ENCODE peak calls at places on chromosome 20, in five cellular contexts. One of them, this sample, is unnamed.

GRCh38 chr20:24991897-24992419 is 593 bp downstream of the APMAP start:
- DNase-seq in ovary: no peak
- DNase-seq in sigmoid colon: peak; percentile 71
- DNase-seq in transverse colon: peak; percentile 51
- DNase-seq in stomach: peak; percentile 33
- DNase-seq in this sample: no peak

GRCh38 chr20:43961116-43961515 is 46.5 kb downstream of the TOX2 start:
- DNase-seq in ovary: no peak
- DNase-seq in sigmoid colon: no peak
- DNase-seq in transverse colon: no peak
- DNase-seq in stomach: no peak
- DNase-seq in this sample: no peak

GRCh38 chr20:24134284-24134683 is 145.7 kb upstream of the GGTLC1 start:
- DNase-seq in ovary: no peak
- DNase-seq in sigmoid colon: peak; percentile 43
- DNase-seq in transverse colon: no peak
- DNase-seq in stomach: no peak
- DNase-seq in this sample: no peak

GRCh38 chr20:9884666-9885065 is 45.8 kb upstream of the PAK5 start:
- DNase-seq in ovary: no peak
- DNase-seq in sigmoid colon: no peak
- DNase-seq in transverse colon: no peak
- DNase-seq in stomach: no peak
- DNase-seq in this sample: no peak

GRCh38 chr20:8790442-8791074 is 278.3 kb upstream of the PLCB4 start:
- DNase-seq in ovary: no peak
- DNase-seq in sigmoid colon: no peak
- DNase-seq in transverse colon: peak; percentile 40
- DNase-seq in stomach: peak; percentile 36
- DNase-seq in this sample: no peak

GRCh38 chr20:8408587-8409307 is 276.7 kb downstream of the PLCB1 start:
- DNase-seq in ovary: no peak
- DNase-seq in sigmoid colon: no peak
- DNase-seq in transverse colon: no peak
- DNase-seq in stomach: no peak
- DNase-seq in this sample: no peak

GRCh38 chr20:60695223-60695622 is 556.8 kb upstream of the CDH4 start:
- DNase-seq in ovary: no peak
- DNase-seq in sigmoid colon: no peak
- DNase-seq in transverse colon: no peak
- DNase-seq in stomach: no peak
- DNase-seq in this sample: no peak

GRCh38 chr20:38270869-38271608 is 10.5 kb upstream of the KIAA1755 start:
- DNase-seq in ovary: peak; percentile 78
- DNase-seq in sigmoid colon: peak; percentile 77
- DNase-seq in transverse colon: no peak
- DNase-seq in stomach: no peak
- DNase-seq in this sample: no peak

GRCh38 chr20:54469952-54470351 is 5.4 kb upstream of the DOK5 start:
- DNase-seq in ovary: no peak
- DNase-seq in sigmoid colon: no peak
- DNase-seq in transverse colon: no peak
- DNase-seq in stomach: no peak
- DNase-seq in this sample: no peak

GRCh38 chr20:16404171-16404570 is 169.1 kb downstream of the KIF16B start:
- DNase-seq in ovary: no peak
- DNase-seq in sigmoid colon: no peak
- DNase-seq in transverse colon: no peak
- DNase-seq in stomach: no peak
- DNase-seq in this sample: no peak

GRCh38 chr20:59526242-59527225 is 77.8 kb upstream of the PHACTR3 start:
- DNase-seq in ovary: no peak
- DNase-seq in sigmoid colon: no peak
- DNase-seq in transverse colon: no peak
- DNase-seq in stomach: no peak
- DNase-seq in this sample: no peak

GRCh38 chr20:25041813-25042530 is 16.0 kb downstream of the ACSS1 start:
- DNase-seq in ovary: no peak
- DNase-seq in sigmoid colon: no peak
- DNase-seq in transverse colon: no peak
- DNase-seq in stomach: no peak
- DNase-seq in this sample: no peak

GRCh38 chr20:25695532-25696383 is 895 bp downstream of the ZNF337 start:
- DNase-seq in ovary: no peak
- DNase-seq in sigmoid colon: no peak
- DNase-seq in transverse colon: peak; percentile 22
- DNase-seq in stomach: no peak
- DNase-seq in this sample: no peak

GRCh38 chr20:8190043-8190880 is 58.2 kb downstream of the PLCB1 start:
- DNase-seq in ovary: no peak
- DNase-seq in sigmoid colon: no peak
- DNase-seq in transverse colon: no peak
- DNase-seq in stomach: no peak
- DNase-seq in this sample: no peak

GRCh38 chr20:2528671-2529070 is 7.7 kb upstream of the TMC2 start:
- DNase-seq in ovary: no peak
- DNase-seq in sigmoid colon: no peak
- DNase-seq in transverse colon: no peak
- DNase-seq in stomach: no peak
- DNase-seq in this sample: no peak

GRCh38 chr20:11128131-11128831 is 454.5 kb upstream of the JAG1 start:
- DNase-seq in ovary: no peak
- DNase-seq in sigmoid colon: no peak
- DNase-seq in transverse colon: no peak
- DNase-seq in stomach: no peak
- DNase-seq in this sample: no peak

GRCh38 chr20:22404609-22405170 is 179.7 kb downstream of the FOXA2 start:
- DNase-seq in ovary: no peak
- DNase-seq in sigmoid colon: no peak
- DNase-seq in transverse colon: no peak
- DNase-seq in stomach: no peak
- DNase-seq in this sample: no peak

GRCh38 chr20:5531318-5532081 is 214.7 kb upstream of the PROKR2 start:
- DNase-seq in ovary: peak; percentile 41
- DNase-seq in sigmoid colon: no peak
- DNase-seq in transverse colon: no peak
- DNase-seq in stomach: no peak
- DNase-seq in this sample: no peak

GRCh38 chr20:44856442-44856841 is 29.1 kb upstream of the YWHAB start:
- DNase-seq in ovary: no peak
- DNase-seq in sigmoid colon: no peak
- DNase-seq in transverse colon: no peak
- DNase-seq in stomach: peak; percentile 31
- DNase-seq in this sample: no peak

GRCh38 chr20:2172305-2173175 is 70.9 kb downstream of the STK35 start:
- DNase-seq in ovary: peak; percentile 76
- DNase-seq in sigmoid colon: peak; percentile 87
- DNase-seq in transverse colon: peak; percentile 68
- DNase-seq in stomach: peak; percentile 80
- DNase-seq in this sample: no peak

GRCh38 chr20:18985551-18985950 is 172.0 kb downstream of the SCP2D1 start:
- DNase-seq in ovary: no peak
- DNase-seq in sigmoid colon: no peak
- DNase-seq in transverse colon: no peak
- DNase-seq in stomach: no peak
- DNase-seq in this sample: no peak

GRCh38 chr20:56788041-56788670 is 159.1 kb downstream of the TFAP2C start:
- DNase-seq in ovary: no peak
- DNase-seq in sigmoid colon: peak; percentile 81
- DNase-seq in transverse colon: peak; percentile 17
- DNase-seq in stomach: no peak
- DNase-seq in this sample: peak; percentile 22

GRCh38 chr20:3595541-3595940 is 67.7 kb downstream of the GFRA4 start:
- DNase-seq in ovary: no peak
- DNase-seq in sigmoid colon: no peak
- DNase-seq in transverse colon: no peak
- DNase-seq in stomach: no peak
- DNase-seq in this sample: no peak

GRCh38 chr20:9141070-9141469 is 72.2 kb downstream of the PLCB4 start:
- DNase-seq in ovary: no peak
- DNase-seq in sigmoid colon: no peak
- DNase-seq in transverse colon: no peak
- DNase-seq in stomach: no peak
- DNase-seq in this sample: no peak

GRCh38 chr20:58251979-58252591 is 23.6 kb upstream of the ANKRD60 start:
- DNase-seq in ovary: no peak
- DNase-seq in sigmoid colon: no peak
- DNase-seq in transverse colon: no peak
- DNase-seq in stomach: no peak
- DNase-seq in this sample: no peak

GRCh38 chr20:25567286-25567685 is 18.0 kb downstream of the NINL start:
- DNase-seq in ovary: no peak
- DNase-seq in sigmoid colon: no peak
- DNase-seq in transverse colon: no peak
- DNase-seq in stomach: no peak
- DNase-seq in this sample: no peak

GRCh38 chr20:19602660-19603389 is 155.2 kb upstream of the RIN2 start:
- DNase-seq in ovary: no peak
- DNase-seq in sigmoid colon: no peak
- DNase-seq in transverse colon: no peak
- DNase-seq in stomach: no peak
- DNase-seq in this sample: no peak

GRCh38 chr20:43322851-43323250 is 133.1 kb upstream of the PTPRT start:
- DNase-seq in ovary: no peak
- DNase-seq in sigmoid colon: no peak
- DNase-seq in transverse colon: no peak
- DNase-seq in stomach: no peak
- DNase-seq in this sample: no peak

GRCh38 chr20:60725311-60725906 is 526.7 kb upstream of the CDH4 start:
- DNase-seq in ovary: no peak
- DNase-seq in sigmoid colon: no peak
- DNase-seq in transverse colon: no peak
- DNase-seq in stomach: no peak
- DNase-seq in this sample: no peak

GRCh38 chr20:36268501-36269342 is 32.4 kb downstream of the AAR2 start:
- DNase-seq in ovary: no peak
- DNase-seq in sigmoid colon: peak; percentile 33
- DNase-seq in transverse colon: no peak
- DNase-seq in stomach: no peak
- DNase-seq in this sample: no peak

GRCh38 chr20:36573798-36574277 is 441 bp downstream of the TGIF2 start:
- DNase-seq in ovary: no peak
- DNase-seq in sigmoid colon: peak; percentile 79
- DNase-seq in transverse colon: peak; percentile 54
- DNase-seq in stomach: peak; percentile 29
- DNase-seq in this sample: peak; percentile 91

GRCh38 chr20:36277546-36277945 is 28.6 kb upstream of the DLGAP4 start:
- DNase-seq in ovary: no peak
- DNase-seq in sigmoid colon: peak; percentile 20
- DNase-seq in transverse colon: no peak
- DNase-seq in stomach: no peak
- DNase-seq in this sample: no peak

GRCh38 chr20:19483309-19483708 is 270.9 kb downstream of the SLC24A3 start:
- DNase-seq in ovary: no peak
- DNase-seq in sigmoid colon: no peak
- DNase-seq in transverse colon: no peak
- DNase-seq in stomach: no peak
- DNase-seq in this sample: no peak

GRCh38 chr20:64072664-64073063 is 6.7 kb downstream of the RGS19 start:
- DNase-seq in ovary: no peak
- DNase-seq in sigmoid colon: no peak
- DNase-seq in transverse colon: no peak
- DNase-seq in stomach: no peak
- DNase-seq in this sample: no peak

GRCh38 chr20:64070244-64070993 is 7.4 kb downstream of the TCEA2 start:
- DNase-seq in ovary: no peak
- DNase-seq in sigmoid colon: no peak
- DNase-seq in transverse colon: no peak
- DNase-seq in stomach: no peak
- DNase-seq in this sample: no peak

GRCh38 chr20:64073476-64074183 is 5.7 kb downstream of the RGS19 start:
- DNase-seq in ovary: no peak
- DNase-seq in sigmoid colon: no peak
- DNase-seq in transverse colon: no peak
- DNase-seq in stomach: no peak
- DNase-seq in this sample: no peak

GRCh38 chr20:64069614-64070243 is 6.7 kb downstream of the TCEA2 start:
- DNase-seq in ovary: no peak
- DNase-seq in sigmoid colon: no peak
- DNase-seq in transverse colon: no peak
- DNase-seq in stomach: peak; percentile 48
- DNase-seq in this sample: no peak

GRCh38 chr20:64071341-64072332 is 7.7 kb downstream of the RGS19 start:
- DNase-seq in ovary: no peak
- DNase-seq in sigmoid colon: no peak
- DNase-seq in transverse colon: no peak
- DNase-seq in stomach: no peak
- DNase-seq in this sample: peak; percentile 65
- TF ChIP-seq POLR2A in ovary: no peak
- TF ChIP-seq POLR2A in sigmoid colon: no peak
- TF ChIP-seq POLR2A in transverse colon: no peak
- TF ChIP-seq POLR2A in stomach: no peak
- TF ChIP-seq POLR2A in this sample: no peak

DNA sequence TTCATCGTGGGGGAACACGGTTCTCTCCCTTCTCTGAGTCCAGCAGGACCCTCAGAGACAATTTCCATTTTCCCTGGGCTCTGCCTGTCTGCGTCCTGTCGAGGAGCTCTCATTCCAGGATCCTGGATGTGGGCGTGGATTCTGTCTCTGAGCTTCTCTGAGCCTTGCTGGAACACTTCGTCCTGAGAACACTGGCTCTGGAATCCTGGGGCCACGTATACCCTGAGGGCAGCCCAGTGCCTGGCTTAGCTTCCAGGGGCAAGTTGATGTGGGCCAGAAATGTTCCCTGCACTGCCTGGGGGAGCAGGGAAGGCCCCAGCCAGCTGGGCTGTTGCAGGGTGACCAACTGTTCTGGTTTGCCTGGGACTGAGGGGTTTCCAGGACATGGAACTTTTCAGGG is 309.1 kb downstream of the DHX35 start:
- DNase-seq in ovary: no peak
- DNase-seq in sigmoid colon: peak; percentile 69
- DNase-seq in transverse colon: no peak
- DNase-seq in stomach: no peak
- DNase-seq in this sample: no peak
- H3K36me3 ChIP-seq in ovary: no peaks in the 10 kb centered on the region
- H3K36me3 ChIP-seq in sigmoid colon: no peaks in the 10 kb centered on the region
- H3K36me3 ChIP-seq in transverse colon: no peaks in the 10 kb centered on the region
- H3K36me3 ChIP-seq in stomach: no peaks in the 10 kb centered on the region
- H3K36me3 ChIP-seq in this sample: no peaks in the 10 kb centered on the region

DNA sequence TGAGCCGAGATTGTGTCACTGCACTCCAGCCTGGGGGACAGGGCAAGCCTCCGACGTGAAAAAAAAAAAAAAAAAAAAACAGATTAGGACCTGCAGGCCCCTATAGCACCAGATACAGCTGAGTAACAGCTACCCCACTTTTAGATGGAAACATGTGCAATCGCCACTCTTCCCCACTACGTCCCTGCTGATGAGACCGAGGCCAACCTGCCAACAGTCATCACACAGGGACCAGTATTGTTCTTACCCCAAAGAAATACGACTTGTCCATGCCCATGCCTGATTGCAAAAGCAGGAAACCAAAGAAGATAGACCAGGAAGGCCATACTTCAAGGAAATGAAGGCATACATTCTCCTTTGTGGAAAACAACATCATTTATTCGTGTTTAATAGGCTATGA is 45.8 kb downstream of the ZMYND8 start:
- DNase-seq in ovary: no peak
- DNase-seq in sigmoid colon: peak; percentile 51
- DNase-seq in transverse colon: no peak
- DNase-seq in stomach: no peak
- DNase-seq in this sample: no peak
- TF ChIP-seq POLR2A in ovary: no peak
- TF ChIP-seq POLR2A in sigmoid colon: no peak
- TF ChIP-seq POLR2A in transverse colon: no peak
- TF ChIP-seq POLR2A in stomach: no peak
- TF ChIP-seq POLR2A in this sample: no peak

GRCh38 chr20:17640875-17641378 is 41.1 kb downstream of the RRBP1 start:
- DNase-seq in ovary: no peak
- DNase-seq in sigmoid colon: no peak
- DNase-seq in transverse colon: no peak
- DNase-seq in stomach: no peak
- DNase-seq in this sample: no peak
- H3K36me3 ChIP-seq in ovary: no peaks in the 10 kb centered on the region
- H3K36me3 ChIP-seq in sigmoid colon: no peaks in the 10 kb centered on the region
- H3K36me3 ChIP-seq in transverse colon: peaks cover 27% of the 10 kb centered on the region
- H3K36me3 ChIP-seq in stomach: peaks cover 42% of the 10 kb centered on the region
- H3K36me3 ChIP-seq in this sample: peaks cover 51% of the 10 kb centered on the region

This sample was measured in upper lobe of left lung.